ENCODE peak calls at places on chromosomes 1 and 21, in five cellular contexts. One of them, this sample, is unnamed.

GRCh38 chr1:230826166-230826875 is 42.0 kb downstream of the C1orf198 start:
- DNase-seq in activated CD4-positive, alpha-beta T cell treated with anti-CD3 and anti-CD28 coated beads, Interleukin-2, amount 50 U/mL, for 24 hours: no peak
- DNase-seq in endothelial cell: no peak
- DNase-seq in GM12891: no peak
- DNase-seq in memory B cell: no peak
- DNase-seq in this sample: no peak

GRCh38 chr1:173532237-173532636 is 55.1 kb downstream of the PRDX6 start:
- DNase-seq in activated CD4-positive, alpha-beta T cell treated with anti-CD3 and anti-CD28 coated beads, Interleukin-2, amount 50 U/mL, for 24 hours: no peak
- DNase-seq in endothelial cell: no peak
- DNase-seq in GM12891: no peak
- DNase-seq in memory B cell: no peak
- DNase-seq in this sample: no peak

GRCh38 chr21:44867999-44868700 is 5.3 kb downstream of the PTTG1IP start:
- DNase-seq in activated CD4-positive, alpha-beta T cell treated with anti-CD3 and anti-CD28 coated beads, Interleukin-2, amount 50 U/mL, for 24 hours: no peak
- DNase-seq in endothelial cell: no peak
- DNase-seq in GM12891: no peak
- DNase-seq in memory B cell: no peak
- DNase-seq in this sample: no peak

GRCh38 chr1:5692649-5693048 is 299.6 kb downstream of the NPHP4 start:
- DNase-seq in activated CD4-positive, alpha-beta T cell treated with anti-CD3 and anti-CD28 coated beads, Interleukin-2, amount 50 U/mL, for 24 hours: no peak
- DNase-seq in endothelial cell: no peak
- DNase-seq in GM12891: no peak
- DNase-seq in memory B cell: no peak
- DNase-seq in this sample: no peak

GRCh38 chr1:34101151-34101550 is 63.9 kb downstream of the CSMD2 start:
- DNase-seq in activated CD4-positive, alpha-beta T cell treated with anti-CD3 and anti-CD28 coated beads, Interleukin-2, amount 50 U/mL, for 24 hours: no peak
- DNase-seq in endothelial cell: no peak
- DNase-seq in GM12891: no peak
- DNase-seq in memory B cell: no peak
- DNase-seq in this sample: no peak

GRCh38 chr1:245858683-245859509 is 648.2 kb downstream of the SMYD3 start:
- DNase-seq in activated CD4-positive, alpha-beta T cell treated with anti-CD3 and anti-CD28 coated beads, Interleukin-2, amount 50 U/mL, for 24 hours: no peak
- DNase-seq in endothelial cell: no peak
- DNase-seq in GM12891: no peak
- DNase-seq in memory B cell: no peak
- DNase-seq in this sample: no peak

GRCh38 chr1:67791261-67791660 is 42.0 kb downstream of the GNG12 start:
- DNase-seq in activated CD4-positive, alpha-beta T cell treated with anti-CD3 and anti-CD28 coated beads, Interleukin-2, amount 50 U/mL, for 24 hours: no peak
- DNase-seq in endothelial cell: no peak
- DNase-seq in GM12891: no peak
- DNase-seq in memory B cell: no peak
- DNase-seq in this sample: no peak

GRCh38 chr21:22791986-22792560 is 1793.9 kb downstream of the NCAM2 start:
- DNase-seq in activated CD4-positive, alpha-beta T cell treated with anti-CD3 and anti-CD28 coated beads, Interleukin-2, amount 50 U/mL, for 24 hours: no peak
- DNase-seq in endothelial cell: peak
- DNase-seq in GM12891: peak
- DNase-seq in memory B cell: peak
- DNase-seq in this sample: peak

GRCh38 chr1:40838045-40838979 is 23.9 kb downstream of the CITED4 start:
- DNase-seq in activated CD4-positive, alpha-beta T cell treated with anti-CD3 and anti-CD28 coated beads, Interleukin-2, amount 50 U/mL, for 24 hours: no peak
- DNase-seq in endothelial cell: no peak
- DNase-seq in GM12891: no peak
- DNase-seq in memory B cell: no peak
- DNase-seq in this sample: no peak

GRCh38 chr21:36846624-36847023 is 119.8 kb downstream of the HLCS start:
- DNase-seq in activated CD4-positive, alpha-beta T cell treated with anti-CD3 and anti-CD28 coated beads, Interleukin-2, amount 50 U/mL, for 24 hours: no peak
- DNase-seq in endothelial cell: no peak
- DNase-seq in GM12891: no peak
- DNase-seq in memory B cell: no peak
- DNase-seq in this sample: no peak

GRCh38 chr21:33028759-33029511 is 3.2 kb downstream of the OLIG2 start:
- DNase-seq in activated CD4-positive, alpha-beta T cell treated with anti-CD3 and anti-CD28 coated beads, Interleukin-2, amount 50 U/mL, for 24 hours: no peak
- DNase-seq in endothelial cell: no peak
- DNase-seq in GM12891: no peak
- DNase-seq in memory B cell: no peak
- DNase-seq in this sample: no peak

GRCh38 chr1:169779150-169779549 is 15.6 kb downstream of the METTL18 start:
- DNase-seq in activated CD4-positive, alpha-beta T cell treated with anti-CD3 and anti-CD28 coated beads, Interleukin-2, amount 50 U/mL, for 24 hours: no peak
- DNase-seq in endothelial cell: no peak
- DNase-seq in GM12891: no peak
- DNase-seq in memory B cell: no peak
- DNase-seq in this sample: no peak

GRCh38 chr1:158124034-158124433 is 56.7 kb upstream of the CD1D start:
- DNase-seq in activated CD4-positive, alpha-beta T cell treated with anti-CD3 and anti-CD28 coated beads, Interleukin-2, amount 50 U/mL, for 24 hours: no peak
- DNase-seq in endothelial cell: no peak
- DNase-seq in GM12891: no peak
- DNase-seq in memory B cell: no peak
- DNase-seq in this sample: no peak

GRCh38 chr1:96234299-96234698 is 487.3 kb upstream of the PTBP2 start:
- DNase-seq in activated CD4-positive, alpha-beta T cell treated with anti-CD3 and anti-CD28 coated beads, Interleukin-2, amount 50 U/mL, for 24 hours: no peak
- DNase-seq in endothelial cell: no peak
- DNase-seq in GM12891: no peak
- DNase-seq in memory B cell: no peak
- DNase-seq in this sample: no peak

GRCh38 chr1:165376041-165376810 is 19.7 kb upstream of the LMX1A start:
- DNase-seq in activated CD4-positive, alpha-beta T cell treated with anti-CD3 and anti-CD28 coated beads, Interleukin-2, amount 50 U/mL, for 24 hours: no peak
- DNase-seq in endothelial cell: peak
- DNase-seq in GM12891: no peak
- DNase-seq in memory B cell: no peak
- DNase-seq in this sample: no peak

GRCh38 chr1:205183676-205184335 is 27.7 kb downstream of the DSTYK start:
- DNase-seq in activated CD4-positive, alpha-beta T cell treated with anti-CD3 and anti-CD28 coated beads, Interleukin-2, amount 50 U/mL, for 24 hours: no peak
- DNase-seq in endothelial cell: no peak
- DNase-seq in GM12891: no peak
- DNase-seq in memory B cell: no peak
- DNase-seq in this sample: no peak

GRCh38 chr1:84361796-84362195 is 36.5 kb upstream of the DNASE2B start:
- DNase-seq in activated CD4-positive, alpha-beta T cell treated with anti-CD3 and anti-CD28 coated beads, Interleukin-2, amount 50 U/mL, for 24 hours: no peak
- DNase-seq in endothelial cell: no peak
- DNase-seq in GM12891: no peak
- DNase-seq in memory B cell: no peak
- DNase-seq in this sample: no peak

GRCh38 chr1:87093286-87093685 is 178.9 kb downstream of the HS2ST1 start:
- DNase-seq in activated CD4-positive, alpha-beta T cell treated with anti-CD3 and anti-CD28 coated beads, Interleukin-2, amount 50 U/mL, for 24 hours: no peak
- DNase-seq in endothelial cell: no peak
- DNase-seq in GM12891: no peak
- DNase-seq in memory B cell: no peak
- DNase-seq in this sample: no peak

GRCh38 chr1:101364370-101365120 is 127.7 kb downstream of the S1PR1 start:
- DNase-seq in activated CD4-positive, alpha-beta T cell treated with anti-CD3 and anti-CD28 coated beads, Interleukin-2, amount 50 U/mL, for 24 hours: no peak
- DNase-seq in endothelial cell: no peak
- DNase-seq in GM12891: no peak
- DNase-seq in memory B cell: no peak
- DNase-seq in this sample: no peak

GRCh38 chr1:55285849-55286248 is 70.7 kb upstream of the USP24 start:
- DNase-seq in activated CD4-positive, alpha-beta T cell treated with anti-CD3 and anti-CD28 coated beads, Interleukin-2, amount 50 U/mL, for 24 hours: no peak
- DNase-seq in endothelial cell: no peak
- DNase-seq in GM12891: no peak
- DNase-seq in memory B cell: no peak
- DNase-seq in this sample: no peak

GRCh38 chr1:231626951-231627614 is 493 bp downstream of the DISC1 start:
- DNase-seq in activated CD4-positive, alpha-beta T cell treated with anti-CD3 and anti-CD28 coated beads, Interleukin-2, amount 50 U/mL, for 24 hours: no peak
- DNase-seq in endothelial cell: peak
- DNase-seq in GM12891: peak
- DNase-seq in memory B cell: peak
- DNase-seq in this sample: no peak

GRCh38 chr1:17984510-17985085 is 123.0 kb upstream of the IGSF21 start:
- DNase-seq in activated CD4-positive, alpha-beta T cell treated with anti-CD3 and anti-CD28 coated beads, Interleukin-2, amount 50 U/mL, for 24 hours: no peak
- DNase-seq in endothelial cell: peak
- DNase-seq in GM12891: peak
- DNase-seq in memory B cell: no peak
- DNase-seq in this sample: peak

GRCh38 chr1:43803646-43804045 is 96.3 kb downstream of the ST3GAL3 start:
- DNase-seq in activated CD4-positive, alpha-beta T cell treated with anti-CD3 and anti-CD28 coated beads, Interleukin-2, amount 50 U/mL, for 24 hours: no peak
- DNase-seq in endothelial cell: no peak
- DNase-seq in GM12891: no peak
- DNase-seq in memory B cell: no peak
- DNase-seq in this sample: no peak

GRCh38 chr1:182281541-182281940 is 110.0 kb downstream of the GLUL start:
- DNase-seq in activated CD4-positive, alpha-beta T cell treated with anti-CD3 and anti-CD28 coated beads, Interleukin-2, amount 50 U/mL, for 24 hours: no peak
- DNase-seq in endothelial cell: no peak
- DNase-seq in GM12891: no peak
- DNase-seq in memory B cell: no peak
- DNase-seq in this sample: no peak

GRCh38 chr1:210723646-210724045 is 394.9 kb downstream of the HHAT start:
- DNase-seq in activated CD4-positive, alpha-beta T cell treated with anti-CD3 and anti-CD28 coated beads, Interleukin-2, amount 50 U/mL, for 24 hours: no peak
- DNase-seq in endothelial cell: no peak
- DNase-seq in GM12891: no peak
- DNase-seq in memory B cell: no peak
- DNase-seq in this sample: no peak

GRCh38 chr21:9774347-9774746 is 747.0 kb upstream of the TPTE start:
- DNase-seq in activated CD4-positive, alpha-beta T cell treated with anti-CD3 and anti-CD28 coated beads, Interleukin-2, amount 50 U/mL, for 24 hours: no peak
- DNase-seq in endothelial cell: no peak
- DNase-seq in GM12891: no peak
- DNase-seq in memory B cell: no peak
- DNase-seq in this sample: no peak

GRCh38 chr1:1433804-1434130 is 1.7 kb upstream of the VWA1 start:
- DNase-seq in activated CD4-positive, alpha-beta T cell treated with anti-CD3 and anti-CD28 coated beads, Interleukin-2, amount 50 U/mL, for 24 hours: no peak
- DNase-seq in endothelial cell: no peak
- DNase-seq in GM12891: peak
- DNase-seq in memory B cell: no peak
- DNase-seq in this sample: peak